ENCODE peak calls at places on chromosomes 11 and 22, in nine cellular contexts. C is Right ventricle myocardium inferior; N is activated CD4-positive, alpha-beta T cell treated with anti-CD3 and anti-CD28 coated beads for 24 hours; R is dorsolateral prefrontal cortex; X is effector memory CD8-positive, alpha-beta T cell; Q is posterior vena cava; O is right cardiac atrium; Z is LoVo; I is NCI-H774. M is an unnamed sample.

GRCh38 chr11:70761094-70761905 is 363.0 kb downstream of the CTTN start:
- DNase-seq in C (no peak), N (no peak), R (peak), X (no peak), Q (peak), O (no peak), Z (no peak), I (no peak), M (peak)

GRCh38 chr22:45091254-45091854 is 72.4 kb upstream of the NUP50 start:
- DNase-seq in C (no peak), N (no peak), R (no peak), X (no peak), Q (no peak), O (no peak), Z (no peak), I (no peak), M (no peak)

GRCh38 chr22:30742291-30743256 is 47.9 kb downstream of the OSBP2 start:
- DNase-seq in C (no peak), N (no peak), R (no peak), X (no peak), Q (no peak), O (no peak), Z (no peak), I (no peak), M (no peak)

GRCh38 chr11:111759375-111759774 is 6.8 kb downstream of the PPP2R1B start:
- DNase-seq in C (no peak), N (no peak), R (no peak), X (no peak), Q (no peak), O (no peak), Z (no peak), I (no peak), M (no peak)

GRCh38 chr11:122141757-122142156 is 25.7 kb upstream of the BLID start:
- DNase-seq in C (no peak), N (no peak), R (no peak), X (no peak), Q (no peak), O (no peak), Z (no peak), I (no peak), M (no peak)

GRCh38 chr11:126697937-126698336 is 302.6 kb downstream of the KIRREL3 start:
- DNase-seq in C (no peak), N (no peak), R (no peak), X (no peak), Q (no peak), O (no peak), Z (no peak), I (no peak), M (no peak)

GRCh38 chr22:50542416-50542927 is 3.2 kb upstream of the KLHDC7B start:
- DNase-seq in C (peak), N (no peak), R (no peak), X (no peak), Q (peak), O (no peak), Z (no peak), I (no peak), M (peak)

GRCh38 chr11:19938051-19938856 is 222.0 kb downstream of the DBX1 start:
- DNase-seq in C (no peak), N (peak), R (no peak), X (peak), Q (no peak), O (peak), Z (peak), I (peak), M (no peak)

GRCh38 chr11:85875505-85875904 is 20.3 kb downstream of the CCDC83 start:
- DNase-seq in C (no peak), N (no peak), R (no peak), X (no peak), Q (no peak), O (no peak), Z (no peak), I (no peak), M (no peak)

M was measured in spleen.